ENCODE peak calls at places on chromosomes 13 and 19, in eight cellular contexts. One of them, this sample, is unnamed.
A peak's percentile ranks its signal among the peaks of the same experiment; 100 is the strongest.

GRCh38 chr13:33349996-33350826 is 64.7 kb upstream of the STARD13 start:
- DNase-seq in stimulated activated naive B cell treated with anti-CD40 and anti-IgM and Interleukin-4, amounts not matched to agents 10 μg/mL and 1 μg/mL and 100 μg/mL, for 72 hours: no peak
- DNase-seq in fibroblast of mammary gland: peak; percentile 40
- DNase-seq in NCI-H1930: no peak
- DNase-seq in globus pallidus: peak; percentile 35
- DNase-seq in stimulated activated CD4-positive, alpha-beta T cell treated with anti-CD3 and anti-CD28 coated beads, Interleukin-2, amount 100 ng/mL, for 24 hours: no peak
- DNase-seq in fibroblast of lung: peak; percentile 47
- DNase-seq in left ventricle myocardium inferior: peak; percentile 65
- DNase-seq in this sample: peak; percentile 29

GRCh38 chr13:47066261-47066660 is 169.4 kb upstream of the HTR2A start:
- DNase-seq in stimulated activated naive B cell treated with anti-CD40 and anti-IgM and Interleukin-4, amounts not matched to agents 10 μg/mL and 1 μg/mL and 100 μg/mL, for 72 hours: no peak
- DNase-seq in fibroblast of mammary gland: peak; percentile 54
- DNase-seq in NCI-H1930: no peak
- DNase-seq in globus pallidus: no peak
- DNase-seq in stimulated activated CD4-positive, alpha-beta T cell treated with anti-CD3 and anti-CD28 coated beads, Interleukin-2, amount 100 ng/mL, for 24 hours: no peak
- DNase-seq in fibroblast of lung: no peak
- DNase-seq in left ventricle myocardium inferior: no peak
- DNase-seq in this sample: no peak

GRCh38 chr13:40460116-40460515 is 206.3 kb downstream of the FOXO1 start:
- DNase-seq in stimulated activated naive B cell treated with anti-CD40 and anti-IgM and Interleukin-4, amounts not matched to agents 10 μg/mL and 1 μg/mL and 100 μg/mL, for 72 hours: no peak
- DNase-seq in fibroblast of mammary gland: peak; percentile 12
- DNase-seq in NCI-H1930: no peak
- DNase-seq in globus pallidus: no peak
- DNase-seq in stimulated activated CD4-positive, alpha-beta T cell treated with anti-CD3 and anti-CD28 coated beads, Interleukin-2, amount 100 ng/mL, for 24 hours: no peak
- DNase-seq in fibroblast of lung: no peak
- DNase-seq in left ventricle myocardium inferior: no peak
- DNase-seq in this sample: no peak

GRCh38 chr19:1317274-1317673 is 31.6 kb downstream of the EFNA2 start:
- DNase-seq in stimulated activated naive B cell treated with anti-CD40 and anti-IgM and Interleukin-4, amounts not matched to agents 10 μg/mL and 1 μg/mL and 100 μg/mL, for 72 hours: no peak
- DNase-seq in fibroblast of mammary gland: no peak
- DNase-seq in NCI-H1930: no peak
- DNase-seq in globus pallidus: no peak
- DNase-seq in stimulated activated CD4-positive, alpha-beta T cell treated with anti-CD3 and anti-CD28 coated beads, Interleukin-2, amount 100 ng/mL, for 24 hours: no peak
- DNase-seq in fibroblast of lung: no peak
- DNase-seq in left ventricle myocardium inferior: no peak
- DNase-seq in this sample: no peak

GRCh38 chr19:41023193-41023592 is 32.1 kb downstream of the CYP2B6 start:
- DNase-seq in stimulated activated naive B cell treated with anti-CD40 and anti-IgM and Interleukin-4, amounts not matched to agents 10 μg/mL and 1 μg/mL and 100 μg/mL, for 72 hours: no peak
- DNase-seq in fibroblast of mammary gland: no peak
- DNase-seq in NCI-H1930: no peak
- DNase-seq in globus pallidus: no peak
- DNase-seq in stimulated activated CD4-positive, alpha-beta T cell treated with anti-CD3 and anti-CD28 coated beads, Interleukin-2, amount 100 ng/mL, for 24 hours: no peak
- DNase-seq in fibroblast of lung: no peak
- DNase-seq in left ventricle myocardium inferior: no peak
- DNase-seq in this sample: no peak

GRCh38 chr19:28465317-28466086 is 747.4 kb downstream of the UQCRFS1 start:
- DNase-seq in stimulated activated naive B cell treated with anti-CD40 and anti-IgM and Interleukin-4, amounts not matched to agents 10 μg/mL and 1 μg/mL and 100 μg/mL, for 72 hours: no peak
- DNase-seq in fibroblast of mammary gland: peak; percentile 35
- DNase-seq in NCI-H1930: no peak
- DNase-seq in globus pallidus: no peak
- DNase-seq in stimulated activated CD4-positive, alpha-beta T cell treated with anti-CD3 and anti-CD28 coated beads, Interleukin-2, amount 100 ng/mL, for 24 hours: no peak
- DNase-seq in fibroblast of lung: no peak
- DNase-seq in left ventricle myocardium inferior: no peak
- DNase-seq in this sample: no peak

GRCh38 chr13:105231579-105231978 is 1303.9 kb downstream of the EFNB2 start:
- DNase-seq in stimulated activated naive B cell treated with anti-CD40 and anti-IgM and Interleukin-4, amounts not matched to agents 10 μg/mL and 1 μg/mL and 100 μg/mL, for 72 hours: no peak
- DNase-seq in fibroblast of mammary gland: no peak
- DNase-seq in NCI-H1930: no peak
- DNase-seq in globus pallidus: no peak
- DNase-seq in stimulated activated CD4-positive, alpha-beta T cell treated with anti-CD3 and anti-CD28 coated beads, Interleukin-2, amount 100 ng/mL, for 24 hours: no peak
- DNase-seq in fibroblast of lung: no peak
- DNase-seq in left ventricle myocardium inferior: no peak
- DNase-seq in this sample: no peak

GRCh38 chr13:110272651-110273050 is 34.3 kb downstream of the COL4A1 start:
- DNase-seq in stimulated activated naive B cell treated with anti-CD40 and anti-IgM and Interleukin-4, amounts not matched to agents 10 μg/mL and 1 μg/mL and 100 μg/mL, for 72 hours: no peak
- DNase-seq in fibroblast of mammary gland: no peak
- DNase-seq in NCI-H1930: no peak
- DNase-seq in globus pallidus: no peak
- DNase-seq in stimulated activated CD4-positive, alpha-beta T cell treated with anti-CD3 and anti-CD28 coated beads, Interleukin-2, amount 100 ng/mL, for 24 hours: no peak
- DNase-seq in fibroblast of lung: no peak
- DNase-seq in left ventricle myocardium inferior: no peak
- DNase-seq in this sample: no peak

GRCh38 chr13:110023729-110024645 is 237.6 kb upstream of the IRS2 start:
- DNase-seq in stimulated activated naive B cell treated with anti-CD40 and anti-IgM and Interleukin-4, amounts not matched to agents 10 μg/mL and 1 μg/mL and 100 μg/mL, for 72 hours: no peak
- DNase-seq in fibroblast of mammary gland: peak; percentile 53
- DNase-seq in NCI-H1930: peak; percentile 46
- DNase-seq in globus pallidus: peak; percentile 16
- DNase-seq in stimulated activated CD4-positive, alpha-beta T cell treated with anti-CD3 and anti-CD28 coated beads, Interleukin-2, amount 100 ng/mL, for 24 hours: no peak
- DNase-seq in fibroblast of lung: peak; percentile 83
- DNase-seq in left ventricle myocardium inferior: peak; percentile 45
- DNase-seq in this sample: peak; percentile 76

GRCh38 chr13:85316501-85316900 is 482.7 kb downstream of the SLITRK6 start:
- DNase-seq in stimulated activated naive B cell treated with anti-CD40 and anti-IgM and Interleukin-4, amounts not matched to agents 10 μg/mL and 1 μg/mL and 100 μg/mL, for 72 hours: no peak
- DNase-seq in fibroblast of mammary gland: no peak
- DNase-seq in NCI-H1930: no peak
- DNase-seq in globus pallidus: no peak
- DNase-seq in stimulated activated CD4-positive, alpha-beta T cell treated with anti-CD3 and anti-CD28 coated beads, Interleukin-2, amount 100 ng/mL, for 24 hours: no peak
- DNase-seq in fibroblast of lung: peak; percentile 4
- DNase-seq in left ventricle myocardium inferior: no peak
- DNase-seq in this sample: no peak

GRCh38 chr13:48888613-48889012 is 87.1 kb upstream of the FNDC3A start:
- DNase-seq in stimulated activated naive B cell treated with anti-CD40 and anti-IgM and Interleukin-4, amounts not matched to agents 10 μg/mL and 1 μg/mL and 100 μg/mL, for 72 hours: no peak
- DNase-seq in fibroblast of mammary gland: no peak
- DNase-seq in NCI-H1930: no peak
- DNase-seq in globus pallidus: no peak
- DNase-seq in stimulated activated CD4-positive, alpha-beta T cell treated with anti-CD3 and anti-CD28 coated beads, Interleukin-2, amount 100 ng/mL, for 24 hours: no peak
- DNase-seq in fibroblast of lung: no peak
- DNase-seq in left ventricle myocardium inferior: no peak
- DNase-seq in this sample: no peak

GRCh38 chr19:5926641-5927438 is 12.8 kb downstream of the CAPS start:
- DNase-seq in stimulated activated naive B cell treated with anti-CD40 and anti-IgM and Interleukin-4, amounts not matched to agents 10 μg/mL and 1 μg/mL and 100 μg/mL, for 72 hours: no peak
- DNase-seq in fibroblast of mammary gland: peak; percentile 96
- DNase-seq in NCI-H1930: no peak
- DNase-seq in globus pallidus: no peak
- DNase-seq in stimulated activated CD4-positive, alpha-beta T cell treated with anti-CD3 and anti-CD28 coated beads, Interleukin-2, amount 100 ng/mL, for 24 hours: no peak
- DNase-seq in fibroblast of lung: peak; percentile 64
- DNase-seq in left ventricle myocardium inferior: peak; percentile 58
- DNase-seq in this sample: no peak

GRCh38 chr13:110371550-110372465 is 64.7 kb downstream of the COL4A2 start:
- DNase-seq in stimulated activated naive B cell treated with anti-CD40 and anti-IgM and Interleukin-4, amounts not matched to agents 10 μg/mL and 1 μg/mL and 100 μg/mL, for 72 hours: peak; percentile 26
- DNase-seq in fibroblast of mammary gland: no peak
- DNase-seq in NCI-H1930: no peak
- DNase-seq in globus pallidus: no peak
- DNase-seq in stimulated activated CD4-positive, alpha-beta T cell treated with anti-CD3 and anti-CD28 coated beads, Interleukin-2, amount 100 ng/mL, for 24 hours: no peak
- DNase-seq in fibroblast of lung: no peak
- DNase-seq in left ventricle myocardium inferior: no peak
- DNase-seq in this sample: no peak

GRCh38 chr13:103351035-103351828 is 285.0 kb upstream of the SLC10A2 start:
- DNase-seq in stimulated activated naive B cell treated with anti-CD40 and anti-IgM and Interleukin-4, amounts not matched to agents 10 μg/mL and 1 μg/mL and 100 μg/mL, for 72 hours: no peak
- DNase-seq in fibroblast of mammary gland: peak; percentile 18
- DNase-seq in NCI-H1930: no peak
- DNase-seq in globus pallidus: no peak
- DNase-seq in stimulated activated CD4-positive, alpha-beta T cell treated with anti-CD3 and anti-CD28 coated beads, Interleukin-2, amount 100 ng/mL, for 24 hours: no peak
- DNase-seq in fibroblast of lung: peak; percentile 37
- DNase-seq in left ventricle myocardium inferior: peak; percentile 26
- DNase-seq in this sample: no peak

GRCh38 chr19:8393871-8394250 is 3.7 kb downstream of the RAB11B start:
- DNase-seq in stimulated activated naive B cell treated with anti-CD40 and anti-IgM and Interleukin-4, amounts not matched to agents 10 μg/mL and 1 μg/mL and 100 μg/mL, for 72 hours: no peak
- DNase-seq in fibroblast of mammary gland: no peak
- DNase-seq in NCI-H1930: no peak
- DNase-seq in globus pallidus: peak; percentile 97
- DNase-seq in stimulated activated CD4-positive, alpha-beta T cell treated with anti-CD3 and anti-CD28 coated beads, Interleukin-2, amount 100 ng/mL, for 24 hours: no peak
- DNase-seq in fibroblast of lung: no peak
- DNase-seq in left ventricle myocardium inferior: no peak
- DNase-seq in this sample: no peak

GRCh38 chr13:37869756-37870488 is at the start of gene TRPC4:
- DNase-seq in stimulated activated naive B cell treated with anti-CD40 and anti-IgM and Interleukin-4, amounts not matched to agents 10 μg/mL and 1 μg/mL and 100 μg/mL, for 72 hours: no peak
- DNase-seq in fibroblast of mammary gland: peak; percentile 65
- DNase-seq in NCI-H1930: peak; percentile 48
- DNase-seq in globus pallidus: no peak
- DNase-seq in stimulated activated CD4-positive, alpha-beta T cell treated with anti-CD3 and anti-CD28 coated beads, Interleukin-2, amount 100 ng/mL, for 24 hours: no peak
- DNase-seq in fibroblast of lung: peak; percentile 61
- DNase-seq in left ventricle myocardium inferior: peak; percentile 40
- DNase-seq in this sample: peak; percentile 78

GRCh38 chr13:109790951-109791605 is 4.7 kb upstream of the IRS2 start:
- DNase-seq in stimulated activated naive B cell treated with anti-CD40 and anti-IgM and Interleukin-4, amounts not matched to agents 10 μg/mL and 1 μg/mL and 100 μg/mL, for 72 hours: no peak
- DNase-seq in fibroblast of mammary gland: peak; percentile 44
- DNase-seq in NCI-H1930: peak; percentile 58
- DNase-seq in globus pallidus: peak; percentile 76
- DNase-seq in stimulated activated CD4-positive, alpha-beta T cell treated with anti-CD3 and anti-CD28 coated beads, Interleukin-2, amount 100 ng/mL, for 24 hours: no peak
- DNase-seq in fibroblast of lung: peak; percentile 62
- DNase-seq in left ventricle myocardium inferior: no peak
- DNase-seq in this sample: peak; percentile 51